ENCODE peak calls at places on chromosome 3, in six cellular contexts. Z is IMR-90, G is mesendoderm, D is neuronal stem cell, A is H9, Y is H1. C is an unnamed sample.

GRCh38 chr3:173396191-173397041 is 1.1 kb upstream of the NLGN1 start:
- DNase-seq in Z (no peak), A (peak; percentile 50), G (peak; percentile 62), D (peak; percentile 27), Y (no peak), C (peak; percentile 28)

GRCh38 chr3:23945903-23946751 is 1.0 kb downstream of the NR1D2 start:
- DNase-seq in Y (peak; percentile 82), A (peak; percentile 96), D (peak; percentile 98), Z (peak; percentile 93), G (peak; percentile 98), C (peak; percentile 95)

GRCh38 chr3:124558898-124559649 is 171.2 kb upstream of the UMPS start:
- DNase-seq in Z (peak; percentile 96), D (no peak), G (peak; percentile 82), A (peak; percentile 38), Y (no peak), C (peak; percentile 97)

GRCh38 chr3:156751461-156752025 is 74.6 kb upstream of the LEKR1 start:
- DNase-seq in D (no peak), A (peak; percentile 84), Z (peak; percentile 79), Y (peak; percentile 66), G (peak; percentile 96), C (peak; percentile 62)

GRCh38 chr3:139518296-139518695 is 21.2 kb downstream of the RBP1 start:
- DNase-seq in G (no peak), Z (no peak), D (no peak), A (no peak), Y (no peak), C (no peak)

GRCh38 chr3:133535971-133536634 is 37.4 kb upstream of the CDV3 start:
- DNase-seq in Z (peak; percentile 98), D (no peak), A (no peak), Y (no peak), G (no peak), C (peak; percentile 91)

GRCh38 chr3:125110016-125110875 is 54.4 kb upstream of the HEG1 start:
- DNase-seq in Z (peak; percentile 98), G (no peak), A (no peak), Y (no peak), D (no peak), C (peak; percentile 97)

GRCh38 chr3:49131040-49131439 is 1.8 kb downstream of the LAMB2 start:
- DNase-seq in Y (no peak), G (no peak), Z (no peak), A (no peak), D (no peak), C (no peak)

GRCh38 chr3:134793562-134793961 is 1.5 kb upstream of the EPHB1 start:
- DNase-seq in Z (no peak), D (no peak), A (no peak), Y (no peak), G (no peak), C (no peak)

GRCh38 chr3:120436523-120437050 is 14.2 kb downstream of the FSTL1 start:
- DNase-seq in A (no peak), Z (no peak), D (no peak), G (peak; percentile 55), Y (no peak), C (no peak)

GRCh38 chr3:180048840-180049239 is 12.1 kb upstream of the PEX5L start:
- DNase-seq in D (no peak), G (no peak), Y (no peak), A (no peak), Z (peak; percentile 20), C (no peak)

GRCh38 chr3:162143181-162143580 is 646.6 kb downstream of the OTOL1 start:
- DNase-seq in A (no peak), Y (no peak), Z (peak; percentile 9), G (no peak), D (no peak), C (no peak)

GRCh38 chr3:14396293-14396692 is 6.1 kb upstream of the SLC6A6 start:
- DNase-seq in D (no peak), Y (no peak), A (no peak), Z (no peak), G (no peak), C (no peak)
- H2AK5ac ChIP-seq in D (no peak overlapping the region), Y (peak overlapping the region; percentile 75), A (no peak overlapping the region), Z (no peak overlapping the region), G (peak overlapping the region; percentile 22), C (peak overlapping the region; percentile 5)

GRCh38 chr3:21914451-21914850 is 163.4 kb upstream of the ZNF385D start:
- DNase-seq in G (no peak), Z (peak; percentile 4), D (no peak), Y (no peak), A (no peak), C (no peak)

GRCh38 chr3:21920431-21920830 is 169.4 kb upstream of the ZNF385D start:
- DNase-seq in Y (no peak), A (no peak), Z (peak; percentile 94), G (peak; percentile 90), D (no peak), C (peak; percentile 64)

GRCh38 chr3:21913791-21914190 is 162.8 kb upstream of the ZNF385D start:
- DNase-seq in Y (no peak), Z (peak; percentile 72), G (no peak), D (no peak), A (no peak), C (peak; percentile 24)

DNA sequence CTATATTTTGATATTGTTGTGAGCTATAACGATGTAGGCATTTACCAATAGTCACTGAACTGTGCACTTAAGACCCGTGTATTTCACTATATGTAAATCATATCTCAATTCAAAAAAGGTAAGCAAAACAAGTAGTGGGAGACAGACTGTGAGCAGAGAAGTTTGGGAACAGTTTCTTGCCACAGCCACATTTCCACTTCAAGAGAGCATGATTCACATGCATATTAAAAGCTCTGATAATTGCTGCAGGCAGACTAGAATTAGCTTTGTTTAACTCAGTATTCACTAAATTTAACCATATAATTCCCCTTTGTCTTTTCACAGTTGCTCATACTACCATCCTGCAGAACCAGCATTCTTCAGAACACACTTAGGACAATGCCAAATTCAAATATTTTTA is 168.4 kb upstream of the ZNF385D start:
- DNase-seq in D (no peak), G (peak; percentile 13), A (no peak), Z (no peak), Y (no peak), C (no peak)
- H3K4me2 ChIP-seq in D (no peak overlapping the region), G (no peak overlapping the region), A (no peak overlapping the region), Z (no peak overlapping the region), Y (no peak overlapping the region), C (no peak overlapping the region)

DNA sequence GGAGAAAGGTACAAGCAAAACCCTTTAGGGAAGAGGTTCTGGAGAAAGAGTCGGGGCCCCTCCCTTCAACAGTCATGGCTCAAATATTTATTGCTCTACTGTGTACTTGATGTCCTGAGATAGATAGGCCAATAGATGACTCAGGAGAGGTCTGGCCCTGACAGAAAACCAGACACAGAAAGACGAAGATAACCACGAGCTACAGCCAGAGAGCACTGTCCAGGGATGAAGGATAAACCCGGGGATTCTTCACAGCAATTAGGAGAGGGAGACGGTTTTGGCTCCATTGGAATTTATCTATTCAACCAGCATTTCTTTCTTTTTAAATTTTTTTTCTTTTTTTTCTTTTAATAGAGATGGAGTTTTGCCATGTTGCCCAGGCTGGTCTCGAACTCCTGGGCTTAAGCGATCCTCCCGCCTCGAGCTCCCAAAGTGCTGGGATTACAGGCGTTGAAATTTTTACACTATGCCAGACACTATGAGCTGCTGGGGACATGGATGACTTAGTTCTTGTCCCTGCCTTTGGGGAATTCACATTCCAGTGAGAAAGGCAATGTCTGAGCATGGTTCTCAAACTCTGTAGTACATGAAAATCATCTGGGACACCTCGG is 4.6 kb upstream of the CIDEC start:
- DNase-seq in G (peak; percentile 71), Z (peak; percentile 84), D (no peak), A (no peak), Y (no peak), C (peak; percentile 93)
- H3K4ac ChIP-seq in G (no peak overlapping the region), Z (peak overlapping the region; percentile 85), D (no peak overlapping the region), A (no peak overlapping the region), Y (no peak overlapping the region), C (no peak overlapping the region)

GRCh38 chr3:57951106-57951882 is 56.9 kb upstream of the FLNB start:
- DNase-seq in D (no peak), G (peak; percentile 53), Z (peak; percentile 89), Y (no peak), A (no peak), C (peak; percentile 92)

GRCh38 chr3:57949344-57949743 is 58.9 kb upstream of the FLNB start:
- DNase-seq in D (no peak), Z (no peak), Y (no peak), G (no peak), A (no peak), C (no peak)

GRCh38 chr3:57948782-57949242 is 59.4 kb upstream of the FLNB start:
- DNase-seq in G (no peak), Y (no peak), Z (no peak), D (no peak), A (peak; percentile 30), C (no peak)

GRCh38 chr3:57948080-57948671 is 60.0 kb upstream of the FLNB start:
- DNase-seq in G (no peak), D (no peak), Z (no peak), A (no peak), Y (no peak), C (no peak)

GRCh38 chr3:57949779-57950618 is 58.2 kb upstream of the FLNB start:
- DNase-seq in Z (no peak), A (no peak), D (no peak), Y (no peak), G (no peak), C (no peak)
- H2AK5ac ChIP-seq in Z (peak overlapping the region; percentile 45), A (no peak overlapping the region), D (no peak overlapping the region), Y (no peak overlapping the region), G (no peak overlapping the region), C (no peak overlapping the region)

DNA sequence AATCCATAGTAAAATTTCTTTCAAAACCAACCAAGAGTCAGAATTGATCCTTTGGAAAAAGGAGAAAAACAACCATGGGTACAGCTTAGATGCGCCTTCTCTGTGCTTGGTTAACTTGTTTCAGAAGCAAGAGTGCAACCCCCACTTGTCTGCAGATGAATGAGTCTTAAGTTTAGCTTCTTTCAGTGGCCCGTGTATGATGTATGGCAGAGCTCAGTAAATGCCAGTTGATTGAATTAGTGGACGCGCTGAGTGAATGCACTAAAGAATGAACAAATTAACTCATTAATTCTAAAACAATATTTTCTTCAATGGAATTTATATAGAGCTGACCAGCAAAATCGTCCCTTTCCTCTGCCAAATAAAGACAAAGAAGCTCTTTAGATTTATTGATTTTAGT is 67.0 kb upstream of the ARHGEF3 start:
- DNase-seq in D (no peak), G (no peak), Z (no peak), Y (no peak), A (no peak), C (no peak)
- H3K4me2 ChIP-seq in D (no peak overlapping the region), G (no peak overlapping the region), Z (no peak overlapping the region), Y (no peak overlapping the region), A (no peak overlapping the region), C (no peak overlapping the region)

GRCh38 chr3:25430942-25431570 is 3.0 kb downstream of the RARB start:
- DNase-seq in Z (no peak), G (no peak), A (no peak), D (no peak), Y (no peak), C (peak; percentile 43)

GRCh38 chr3:25428950-25429349 is 887 bp downstream of the RARB start:
- DNase-seq in Z (no peak), Y (no peak), D (no peak), G (no peak), A (no peak), C (no peak)

GRCh38 chr3:25429960-25430941 is 2.2 kb downstream of the RARB start:
- DNase-seq in Y (no peak), Z (peak; percentile 5), D (no peak), G (peak; percentile 65), A (no peak), C (peak; percentile 28)

GRCh38 chr3:25428003-25428861 is at the start of gene RARB:
- DNase-seq in G (peak; percentile 89), D (peak; percentile 47), Y (peak; percentile 39), Z (peak; percentile 81), A (peak; percentile 61), C (peak; percentile 93)

GRCh38 chr3:25429441-25429907 is 1.4 kb downstream of the RARB start:
- DNase-seq in G (no peak), A (no peak), Z (no peak), D (no peak), Y (no peak), C (no peak)
- H3K4ac ChIP-seq in G (no peak overlapping the region), A (no peak overlapping the region), Z (no peak overlapping the region), D (no peak overlapping the region), Y (no peak overlapping the region), C (no peak overlapping the region)

C was measured in mesenchymal stem cell.